ENCODE peak calls at places on chromosomes 7 and 10, in five cellular contexts. W is lung microvascular endothelial cell; Y is GM23338; T is activated CD8-positive, alpha-beta memory T cell treated with anti-CD3 and anti-CD28 coated beads for 24 hours; M is fibroblast of mammary gland. S is an unnamed sample.

GRCh38 chr7:140640727-140641531 is at the start of gene DENND2A:
- DNase-seq in W (peak; percentile 12), Y (peak; percentile 90), T (no peak), M (no peak), S (peak; percentile 70)

GRCh38 chr7:102318482-102318971 is 31.9 kb downstream of the SH2B2 start:
- DNase-seq in W (peak; percentile 64), Y (no peak), T (no peak), M (peak; percentile 10), S (no peak)

GRCh38 chr7:34133983-34134782 is 228.8 kb downstream of the BMPER start:
- DNase-seq in W (peak; percentile 63), Y (peak; percentile 89), T (no peak), M (peak; percentile 83), S (peak; percentile 81)

GRCh38 chr7:11760372-11760771 is 71.6 kb downstream of the THSD7A start:
- DNase-seq in W (no peak), Y (no peak), T (no peak), M (peak; percentile 10), S (no peak)

GRCh38 chr10:78563224-78563764 is 505.5 kb upstream of the ZMIZ1 start:
- DNase-seq in W (no peak), Y (no peak), T (no peak), M (no peak), S (no peak)

GRCh38 chr7:123615344-123615743 is 13.7 kb downstream of the ASB15 start:
- DNase-seq in W (no peak), Y (no peak), T (no peak), M (peak; percentile 53), S (no peak)

GRCh38 chr10:36172574-36172973 is 530.5 kb upstream of the FZD8 start:
- DNase-seq in W (peak; percentile 96), Y (no peak), T (no peak), M (peak; percentile 46), S (no peak)

GRCh38 chr7:44727346-44728262 is 21.0 kb upstream of the ZMIZ2 start:
- DNase-seq in W (peak; percentile 68), Y (no peak), T (no peak), M (peak; percentile 91), S (no peak)